ENCODE peak calls at places on chromosomes 2 and 18, in four cellular contexts. D is IMR-90, Y is DND-41, V is SK-N-SH. I is an unnamed sample.

GRCh38 chr2:55038428-55038827 is 11.8 kb downstream of the RTN4 start:
- DNase-seq in D (no peak), Y (no peak), V (no peak), I (no peak)

GRCh38 chr2:39510087-39510486 is 73.0 kb upstream of the MAP4K3 start:
- DNase-seq in D (no peak), Y (no peak), V (no peak), I (no peak)

GRCh38 chr2:240576436-240577205 is 8.3 kb downstream of the RNPEPL1 start:
- DNase-seq in D (no peak), Y (no peak), V (no peak), I (no peak)

GRCh38 chr2:111698743-111699554 is 185.0 kb downstream of the ANAPC1 start:
- DNase-seq in D (peak), Y (peak), V (peak), I (peak)

GRCh38 chr2:149561309-149561926 is 26.2 kb downstream of the MMADHC start:
- DNase-seq in D (peak), Y (no peak), V (peak), I (peak)

GRCh38 chr2:217484046-217484445 is 518.7 kb downstream of the TNS1 start:
- DNase-seq in D (no peak), Y (no peak), V (no peak), I (no peak)

GRCh38 chr18:25298853-25299274 is 53.1 kb downstream of the ZNF521 start:
- DNase-seq in D (peak), Y (no peak), V (no peak), I (peak)

GRCh38 chr2:223247136-223247535 is 195.1 kb downstream of the KCNE4 start:
- DNase-seq in D (peak), Y (no peak), V (peak), I (peak)

DNA sequence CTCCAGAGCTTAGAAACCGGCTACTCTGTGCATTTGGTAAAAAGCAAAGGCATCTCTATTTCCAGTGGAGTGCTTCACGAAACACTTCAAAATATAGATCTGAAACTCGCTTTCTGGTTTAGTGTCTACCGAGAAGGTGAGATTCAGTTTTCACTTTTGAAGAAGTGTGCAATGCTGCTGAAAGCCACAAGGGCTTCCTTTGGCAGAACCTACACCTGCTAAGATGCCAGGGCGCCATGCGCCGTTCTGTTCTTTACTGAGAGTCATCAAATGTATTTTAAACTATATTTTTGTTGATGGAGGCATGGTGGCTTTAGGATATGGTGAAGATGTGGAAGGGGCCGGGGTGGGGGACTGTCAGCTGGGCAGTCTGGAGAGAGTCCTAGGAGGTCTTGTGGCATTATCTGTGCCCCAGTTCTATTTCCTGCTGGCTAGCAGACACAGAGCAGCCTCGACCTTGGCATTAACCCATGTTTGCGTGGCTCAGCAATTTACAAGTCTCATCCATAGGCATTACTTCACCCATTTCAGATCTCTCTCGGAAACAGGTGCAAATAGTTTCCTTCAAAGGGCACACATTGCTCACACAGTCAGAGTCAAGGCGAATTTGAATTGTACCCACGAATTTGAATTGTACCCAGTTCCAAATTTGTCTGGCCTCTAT is 46.7 kb upstream of the KCNF1 start:
- DNase-seq in D (no peak), Y (no peak), V (no peak), I (no peak)
- TF ChIP-seq CTCF in D (no peak), Y (peak), V (peak), I (no peak)

DNA sequence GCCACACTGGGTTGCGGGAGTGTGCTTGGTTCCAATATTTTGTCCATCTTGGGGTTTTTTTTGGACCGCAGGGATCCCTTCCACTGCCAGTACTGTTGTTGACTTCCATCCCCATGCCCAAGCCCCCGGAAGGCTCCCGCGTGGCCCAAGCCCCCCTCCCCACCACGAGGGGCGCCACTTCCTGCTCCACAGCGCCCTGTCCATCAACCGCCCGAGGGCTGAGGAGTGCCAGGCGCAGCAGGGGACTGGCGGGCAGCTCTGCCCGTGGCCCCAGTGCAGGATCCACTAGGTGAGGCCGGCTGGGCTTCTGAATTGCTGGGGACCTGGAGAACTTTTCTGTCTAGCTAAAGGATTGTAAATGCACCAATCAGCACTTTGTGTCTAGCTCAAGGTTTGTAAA is 281.4 kb upstream of the CHAC2 start:
- DNase-seq in D (no peak), Y (no peak), V (peak), I (no peak)
- H3K9ac ChIP-seq in D (no peak), Y (no peak), V (no peak), I (no peak)

GRCh38 chr18:54229660-54230059 is 5.2 kb upstream of the MBD2 start:
- DNase-seq in D (no peak), Y (no peak), V (no peak), I (no peak)
- H2AFZ ChIP-seq in D (no peak), Y (peak), V (no peak), I (no peak)

GRCh38 chr18:28960146-28960545 is 783.2 kb upstream of the CDH2 start:
- DNase-seq in D (peak), Y (no peak), V (no peak), I (peak)

GRCh38 chr18:28963481-28963880 is 786.6 kb upstream of the CDH2 start:
- DNase-seq in D (peak), Y (no peak), V (no peak), I (peak)

GRCh38 chr18:28961669-28962228 is 784.8 kb upstream of the CDH2 start:
- DNase-seq in D (peak), Y (peak), V (peak), I (peak)
- TF ChIP-seq CTCF in D (peak), Y (peak), V (peak), I (peak)

DNA sequence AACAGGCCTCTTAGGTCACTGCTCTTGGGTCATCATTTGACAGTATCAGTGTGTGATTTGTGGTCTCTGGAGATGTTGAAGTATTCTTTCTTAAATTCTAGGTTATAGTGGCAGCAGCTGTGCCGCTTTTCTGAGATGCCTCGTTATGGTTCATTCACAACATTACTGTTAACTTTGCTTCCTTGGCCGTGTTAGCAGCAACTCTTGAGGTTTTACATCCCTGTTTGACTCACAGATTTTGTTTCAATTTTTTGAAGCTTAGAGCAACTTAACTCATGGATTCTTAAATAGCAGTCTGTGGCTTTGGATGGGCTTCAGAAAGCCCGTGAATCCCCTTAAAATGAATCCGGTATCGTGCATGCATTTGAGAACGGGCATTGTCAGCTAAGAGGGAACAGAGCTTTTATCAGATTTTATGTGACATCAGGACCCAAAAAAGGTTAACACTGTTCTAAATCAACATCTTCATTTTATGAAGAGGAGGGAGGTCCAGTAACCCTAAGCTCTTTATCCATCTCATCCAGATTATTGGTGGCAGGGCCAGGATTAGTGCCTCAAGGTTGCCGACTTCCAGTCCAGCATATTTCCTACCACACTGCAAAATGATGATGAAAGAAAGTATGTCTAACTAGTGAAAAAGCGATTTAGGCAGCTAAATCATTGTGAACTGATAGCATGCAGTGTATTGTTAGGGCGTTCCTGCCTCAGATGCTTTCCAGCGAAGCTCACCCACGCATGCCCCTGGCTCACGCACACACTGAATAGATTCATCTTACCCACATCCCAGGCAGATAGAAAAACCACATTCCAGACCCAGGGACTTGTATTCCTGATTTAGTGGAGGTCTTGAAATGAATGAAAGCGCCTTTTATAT is 5.1 kb downstream of the TRIB2 start:
- DNase-seq in D (peak), Y (no peak), V (no peak), I (peak)
- H3K9ac ChIP-seq in D (no peak), Y (peak), V (no peak), I (peak)

GRCh38 chr2:85468704-85469349 is 50.3 kb downstream of the SH2D6 start:
- DNase-seq in D (peak), Y (no peak), V (no peak), I (peak)
- H2AFZ ChIP-seq in D (peak), Y (no peak), V (no peak), I (no peak)

GRCh38 chr2:203873461-203873860 is 5.9 kb downstream of the CTLA4 start:
- DNase-seq in D (no peak), Y (no peak), V (no peak), I (no peak)

GRCh38 chr2:203876328-203876727 is 8.8 kb downstream of the CTLA4 start:
- DNase-seq in D (no peak), Y (no peak), V (no peak), I (no peak)

GRCh38 chr2:203871371-203871983 is 3.9 kb downstream of the CTLA4 start:
- DNase-seq in D (no peak), Y (no peak), V (no peak), I (no peak)

GRCh38 chr2:203875471-203875870 is 7.9 kb downstream of the CTLA4 start:
- DNase-seq in D (no peak), Y (no peak), V (no peak), I (no peak)

GRCh38 chr2:203873921-203874631 is 6.5 kb downstream of the CTLA4 start:
- DNase-seq in D (no peak), Y (no peak), V (no peak), I (no peak)
- TF ChIP-seq CTCF in D (no peak), Y (no peak), V (no peak), I (no peak)

DNA sequence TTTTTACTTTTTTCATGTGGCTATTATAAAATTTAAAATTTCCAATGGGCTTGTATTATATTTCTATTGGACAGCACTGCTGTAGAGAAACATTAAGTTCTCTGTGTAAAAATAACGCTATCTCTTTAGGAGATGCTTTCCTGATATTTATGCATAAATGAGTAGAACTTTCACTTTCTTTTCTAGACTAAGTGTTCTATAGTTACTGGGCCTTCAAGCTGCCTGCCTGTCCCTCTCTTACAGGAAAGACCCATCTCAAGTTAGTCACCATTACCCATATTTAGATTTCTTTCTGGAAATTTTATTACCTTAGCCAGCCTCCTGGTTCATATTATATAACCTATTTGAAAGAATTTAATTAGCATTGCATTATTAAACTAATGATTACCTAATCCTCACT is 4.8 kb downstream of the ITGA4 start:
- DNase-seq in D (peak), Y (peak), V (no peak), I (peak)
- H3K9ac ChIP-seq in D (no peak), Y (peak), V (no peak), I (no peak)

DNA sequence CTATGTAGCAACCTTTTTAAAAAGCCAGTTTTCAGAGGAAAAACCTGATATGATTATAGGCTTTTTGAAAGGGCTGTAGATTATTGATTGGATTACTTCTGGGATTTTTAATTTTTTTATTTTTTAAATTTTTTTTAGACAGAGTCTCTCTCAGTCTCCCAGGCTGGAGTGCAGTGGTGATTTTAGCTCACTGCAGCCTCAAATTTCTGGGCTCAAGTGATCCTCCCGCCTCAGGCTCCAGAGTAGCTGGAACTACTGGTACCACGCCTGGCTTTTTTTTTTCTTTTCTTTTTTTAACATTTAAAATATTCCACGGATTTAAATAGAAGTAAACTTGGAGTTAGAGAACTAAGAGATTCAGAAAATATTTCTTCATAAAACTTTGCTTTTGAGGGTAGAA is 1.2 kb downstream of the MRPL19 start:
- DNase-seq in D (no peak), Y (no peak), V (no peak), I (no peak)
- H2AFZ ChIP-seq in D (no peak), Y (no peak), V (peak), I (no peak)

GRCh38 chr18:32469190-32469611 is 1.5 kb downstream of the GAREM1 start:
- DNase-seq in D (peak), Y (no peak), V (peak), I (peak)
- TF ChIP-seq CTCF in D (no peak), Y (no peak), V (peak), I (peak)